ENCODE peak calls at places on chromosomes 5 and 9, in seven cellular contexts. D, M, W, U, O, F and I are unnamed samples.

GRCh38 chr5:93303291-93303691 is 277.7 kb downstream of the NR2F1-AS1 start:
- DNase-seq in O (peak; percentile 18), M (no peak), D (no peak), F (no peak), W (no peak), U (no peak), I (no peak)

GRCh38 chr5:74492230-74492629 is 148.3 kb downstream of the ENC1 start:
- DNase-seq in M (no peak), O (peak; percentile 54), U (no peak), F (no peak), D (no peak), W (no peak), I (no peak)

GRCh38 chr5:37553720-37554402 is 174.7 kb downstream of the WDR70 start:
- DNase-seq in D (no peak), M (no peak), W (no peak), U (peak; percentile 76), F (no peak), O (no peak), I (no peak)

GRCh38 chr9:86977205-86977835 is 30.0 kb upstream of the GAS1 start:
- DNase-seq in O (no peak), W (no peak), F (no peak), M (no peak), D (no peak), U (peak; percentile 75), I (no peak)

GRCh38 chr5:107370569-107370968 is 300.2 kb downstream of the EFNA5 start:
- DNase-seq in O (no peak), F (no peak), D (no peak), M (no peak), U (no peak), W (no peak), I (no peak)

GRCh38 chr9:101569736-101570501 is 24.9 kb downstream of the PPP3R2 start:
- DNase-seq in O (no peak), W (no peak), D (no peak), F (no peak), M (no peak), U (no peak), I (no peak)

GRCh38 chr9:19631181-19631580 is 157.7 kb downstream of the SLC24A2 start:
- DNase-seq in M (no peak), F (no peak), W (no peak), O (no peak), D (no peak), U (no peak), I (no peak)

GRCh38 chr9:85004818-85005413 is 335.4 kb downstream of the NTRK2 start:
- DNase-seq in U (no peak), W (no peak), D (no peak), M (no peak), F (no peak), O (no peak), I (no peak)

GRCh38 chr9:83955985-83956287 is 24.1 kb downstream of the HNRNPK start:
- DNase-seq in U (no peak), M (no peak), W (no peak), F (no peak), O (no peak), D (no peak), I (no peak)

GRCh38 chr5:142293486-142293885 is 31.3 kb downstream of the SPRY4 start:
- DNase-seq in F (peak; percentile 1), U (peak; percentile 71), M (no peak), O (no peak), W (no peak), D (no peak), I (no peak)

GRCh38 chr5:5929231-5929630 is 449.1 kb downstream of the MED10 start:
- DNase-seq in U (no peak), M (no peak), D (no peak), O (no peak), W (no peak), F (no peak), I (no peak)

GRCh38 chr5:139642213-139642612 is 5.9 kb upstream of the CXXC5 start:
- DNase-seq in M (no peak), O (no peak), U (no peak), D (no peak), W (no peak), F (peak; percentile 43), I (no peak)